ENCODE peak calls at places on chromosomes 11 and 22, in eight cellular contexts. M is A549, Z is stomach, D is IMR-90, A is esophagus squamous epithelium, H is Peyer's patch, L is HCT116, X is body of pancreas. Q is an unnamed sample. For H3K4me1, the result is how much of the 10 kb centered on the place peaks cover.

GRCh38 chr22:48099251-48099650 is 1336.8 kb downstream of the TBC1D22A start:
- DNase-seq in M (no peak), Z (peak), D (no peak), A (no peak), H (peak), L (no peak), X (no peak), Q (no peak)

GRCh38 chr11:111589114-111589513 is 13.1 kb upstream of the SIK2 start:
- DNase-seq in M (no peak), Z (no peak), D (no peak), A (no peak), H (no peak), L (no peak), X (no peak), Q (no peak)

GRCh38 chr22:37549704-37550059 is 10.6 kb upstream of the CDC42EP1 start:
- DNase-seq in M (no peak), Z (peak), D (peak), A (no peak), H (no peak), L (no peak), X (peak), Q (peak)

GRCh38 chr11:87198266-87198881 is 160.6 kb downstream of the TMEM135 start:
- DNase-seq in M (no peak), Z (no peak), D (peak), A (no peak), H (no peak), L (no peak), X (no peak), Q (no peak)

GRCh38 chr11:31808721-31809542 is 2.2 kb downstream of the PAX6 start:
- DNase-seq in M (no peak), Z (no peak), D (no peak), A (no peak), H (no peak), L (no peak), X (no peak), Q (no peak)

GRCh38 chr22:28268176-28268575 is 349.1 kb upstream of the PITPNB start:
- DNase-seq in M (no peak), Z (no peak), D (no peak), A (no peak), H (no peak), L (no peak), X (no peak), Q (no peak)

GRCh38 chr11:27468209-27468608 is 4.4 kb downstream of the LGR4 start:
- DNase-seq in M (peak), Z (no peak), D (peak), A (no peak), H (no peak), L (no peak), X (peak), Q (no peak)

GRCh38 chr22:40179535-40179934 is 1.8 kb downstream of the TNRC6B start:
- DNase-seq in M (no peak), Z (no peak), D (no peak), A (no peak), H (no peak), L (no peak), X (no peak), Q (no peak)

GRCh38 chr22:22196018-22196533 is 48.5 kb upstream of the VPREB1 start:
- DNase-seq in M (no peak), Z (no peak), D (no peak), A (no peak), H (peak), L (no peak), X (no peak), Q (no peak)

GRCh38 chr11:103671143-103671651 is 365.2 kb upstream of the DDI1 start:
- DNase-seq in M (no peak), Z (no peak), D (no peak), A (no peak), H (no peak), L (no peak), X (no peak), Q (no peak)

DNA sequence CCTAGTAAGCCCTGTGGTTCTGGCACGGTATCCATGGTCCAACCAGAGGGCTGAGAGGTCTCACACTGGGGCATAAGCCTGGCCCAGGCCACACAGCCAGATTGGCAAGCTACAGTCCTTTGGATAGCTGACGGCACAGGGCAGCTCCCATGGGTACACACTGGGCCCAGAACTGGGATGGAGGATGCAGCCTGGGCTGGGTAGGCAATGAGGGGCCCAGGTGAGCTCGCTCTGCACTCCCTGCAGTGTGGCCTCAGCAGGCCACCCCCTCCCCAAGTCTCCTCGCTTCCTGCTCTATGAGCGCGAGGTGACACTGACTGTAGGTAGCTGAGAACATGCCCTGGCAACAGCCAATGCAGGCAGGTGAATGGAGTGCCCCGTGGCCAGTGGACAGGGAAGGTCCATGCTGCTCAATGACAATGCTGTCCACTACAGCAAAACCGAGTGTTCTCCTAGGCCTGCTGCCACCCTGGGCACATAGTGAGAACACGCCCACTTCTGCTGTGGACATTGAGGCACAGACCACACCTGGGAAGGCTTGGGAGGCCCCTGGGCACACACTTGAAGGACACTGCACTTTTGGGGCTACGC is 3.8 kb downstream of the ARVCF start:
- DNase-seq in M (no peak), Z (no peak), D (no peak), A (no peak), H (no peak), L (no peak), X (no peak), Q (no peak)
- H3K27ac ChIP-seq in M (no peak), Z (no peak), D (no peak), A (no peak), H (no peak), L (peak), X (no peak), Q (no peak)

GRCh38 chr22:41946360-41947180 is at the start of gene CENPM:
- DNase-seq in M (peak), Z (peak), D (peak), A (peak), H (peak), L (peak), X (peak), Q (peak)
- TF ChIP-seq POLR2A in M (peak), Z (no peak), D (no peak), A (no peak), H (no peak), L (peak), X (no peak), Q (no peak)

DNA sequence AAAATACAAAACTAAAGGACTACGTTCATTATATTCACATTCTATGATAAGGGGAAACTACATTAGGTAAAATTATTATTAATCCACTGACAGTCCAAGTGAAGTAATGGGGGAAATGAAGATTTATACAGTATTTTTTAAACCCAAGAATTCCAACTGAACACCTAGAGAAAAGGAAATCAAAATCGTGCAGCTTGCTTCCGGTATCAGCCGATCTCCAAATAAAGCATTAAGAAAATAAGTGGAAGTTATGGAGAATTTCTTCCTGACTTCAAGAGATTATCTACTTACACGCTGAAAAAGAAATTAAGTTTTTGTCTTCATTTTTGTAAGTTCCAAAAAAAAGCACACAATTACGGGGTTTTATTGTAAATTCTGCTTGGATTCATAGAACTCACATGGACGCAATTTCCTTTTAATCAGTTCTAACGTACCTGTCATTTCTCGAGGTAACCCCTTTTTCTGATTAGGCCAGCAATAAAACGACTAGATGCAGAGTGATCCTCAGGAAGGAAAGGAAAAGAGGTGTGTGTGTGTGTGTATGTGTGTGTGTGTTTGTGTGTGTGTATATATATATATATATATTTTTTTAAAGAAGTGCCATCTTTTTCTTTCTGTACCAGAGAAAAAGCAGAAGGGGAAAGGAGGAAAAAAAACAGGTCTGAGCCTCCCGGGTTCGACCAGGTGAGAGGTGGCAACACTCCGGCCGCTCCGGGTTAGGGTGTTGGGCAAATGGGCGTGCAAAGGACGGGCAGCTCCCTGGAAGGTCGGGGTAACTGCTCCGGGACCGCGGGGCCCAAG is 1.1 kb downstream of the ZBTB44 start:
- DNase-seq in M (no peak), Z (no peak), D (peak), A (no peak), H (no peak), L (no peak), X (no peak), Q (no peak)
- H3K4me1 ChIP-seq in M (under half), Z (half or more), D (under half), A (under half), H (under half), L (under half), X (half or more), Q (under half)

GRCh38 chr11:121406291-121406690 is 45.8 kb upstream of the SORL1 start:
- DNase-seq in M (no peak), Z (no peak), D (no peak), A (no peak), H (no peak), L (no peak), X (no peak), Q (no peak)
- H3K27ac ChIP-seq in M (no peak), Z (no peak), D (no peak), A (no peak), H (no peak), L (no peak), X (no peak), Q (no peak)

DNA sequence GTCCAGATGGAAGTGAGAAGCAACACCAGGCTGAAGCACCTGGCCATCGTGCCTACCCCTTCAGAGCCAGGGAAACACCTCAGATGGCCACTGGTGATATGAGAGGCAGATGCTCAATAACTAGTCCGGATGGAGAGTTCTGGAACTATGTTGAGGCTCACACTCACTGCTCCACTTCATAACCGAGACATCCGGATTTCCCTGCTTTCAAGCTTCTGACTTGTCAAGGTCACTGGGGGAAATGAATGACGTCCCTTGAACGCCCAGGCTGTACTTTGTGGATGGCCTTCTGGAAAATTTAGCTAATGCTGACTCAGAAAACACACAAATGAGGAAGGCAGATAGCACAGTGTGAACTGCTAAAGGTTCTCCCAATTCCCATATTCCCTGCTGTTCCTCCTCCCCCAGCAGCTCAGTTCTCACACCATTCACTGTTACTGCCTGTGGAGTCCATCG is at the start of gene LYVE1:
- DNase-seq in M (no peak), Z (no peak), D (no peak), A (no peak), H (no peak), L (no peak), X (peak), Q (peak)
- TF ChIP-seq POLR2A in M (no peak), Z (no peak), D (no peak), A (no peak), H (peak), L (no peak), X (no peak), Q (no peak)

DNA sequence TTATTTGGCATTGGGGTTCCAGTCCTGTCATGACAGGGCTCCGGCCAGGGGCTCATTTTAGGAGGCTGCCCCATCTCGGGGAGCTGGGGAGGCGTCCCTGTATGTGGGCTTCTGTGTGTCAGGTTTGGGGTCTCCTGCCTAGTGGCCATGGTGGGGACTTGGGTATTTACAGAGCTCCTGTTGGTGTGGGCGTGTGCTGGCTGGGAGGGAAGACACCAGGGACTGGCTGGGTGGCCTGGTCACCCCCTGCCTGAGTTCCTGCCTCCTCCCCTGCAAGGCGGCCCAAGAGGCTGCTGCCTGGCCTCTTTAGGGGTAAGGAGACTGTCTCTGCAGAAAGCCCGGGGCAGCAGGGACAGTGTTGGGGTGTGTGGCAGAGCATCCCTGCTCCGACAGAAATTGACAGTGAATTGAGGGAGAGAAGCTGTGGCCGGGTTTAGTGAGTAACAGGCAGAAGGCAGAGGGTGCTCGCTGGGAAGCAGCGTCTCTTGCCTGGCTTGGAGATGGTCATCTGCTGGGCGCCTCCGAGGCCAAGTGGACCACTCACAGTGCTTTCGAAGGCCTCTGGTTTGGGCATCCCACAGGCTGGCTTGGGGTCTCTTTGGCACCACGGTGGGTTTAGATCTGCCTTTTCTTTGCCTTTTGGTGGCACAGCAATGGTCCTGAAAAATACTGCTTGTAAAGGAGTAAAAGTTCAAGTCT is 40.3 kb upstream of the GRAMD4 start:
- DNase-seq in M (no peak), Z (no peak), D (no peak), A (no peak), H (peak), L (no peak), X (no peak), Q (no peak)
- H3K4me1 ChIP-seq in M (under half), Z (half or more), D (under half), A (half or more), H (under half), L (under half), X (half or more), Q (under half)

GRCh38 chr11:23494981-23495380 is 634.7 kb upstream of the CCDC179 start:
- DNase-seq in M (no peak), Z (no peak), D (no peak), A (no peak), H (no peak), L (no peak), X (no peak), Q (no peak)

DNA sequence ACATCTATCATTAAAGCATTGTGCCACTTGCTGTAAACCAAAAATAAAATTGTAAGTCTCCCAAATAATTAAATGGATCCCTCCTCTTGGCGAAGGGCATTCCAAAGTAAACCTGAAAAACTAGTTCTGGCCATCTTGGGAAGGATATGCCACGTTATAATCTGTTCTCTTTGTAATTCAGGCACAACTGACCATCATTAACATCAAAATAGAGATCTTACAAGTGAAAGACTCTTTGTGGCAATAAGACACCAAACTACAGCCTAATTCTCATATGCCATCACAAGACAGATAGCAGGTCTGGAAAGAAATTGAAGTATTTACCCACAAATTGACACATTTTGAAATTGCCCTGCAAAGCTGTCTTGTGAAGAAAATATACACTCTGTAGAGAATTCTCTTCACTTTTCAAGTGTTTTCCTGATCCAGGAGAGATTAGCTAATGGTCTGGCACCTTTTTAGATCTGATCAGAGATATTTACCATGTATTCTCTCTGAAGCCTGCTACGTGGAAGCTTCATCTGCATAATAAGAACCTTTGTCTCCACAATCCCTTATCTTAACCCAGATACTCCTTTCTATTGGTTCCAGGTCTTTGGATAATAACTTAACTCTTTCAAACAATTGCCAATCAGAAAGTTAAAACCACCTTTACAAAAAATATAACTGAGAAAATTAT is 630.4 kb upstream of the CCDC179 start:
- DNase-seq in M (no peak), Z (no peak), D (no peak), A (no peak), H (no peak), L (no peak), X (no peak), Q (no peak)
- H3K27ac ChIP-seq in M (no peak), Z (no peak), D (no peak), A (no peak), H (no peak), L (no peak), X (no peak), Q (no peak)

DNA sequence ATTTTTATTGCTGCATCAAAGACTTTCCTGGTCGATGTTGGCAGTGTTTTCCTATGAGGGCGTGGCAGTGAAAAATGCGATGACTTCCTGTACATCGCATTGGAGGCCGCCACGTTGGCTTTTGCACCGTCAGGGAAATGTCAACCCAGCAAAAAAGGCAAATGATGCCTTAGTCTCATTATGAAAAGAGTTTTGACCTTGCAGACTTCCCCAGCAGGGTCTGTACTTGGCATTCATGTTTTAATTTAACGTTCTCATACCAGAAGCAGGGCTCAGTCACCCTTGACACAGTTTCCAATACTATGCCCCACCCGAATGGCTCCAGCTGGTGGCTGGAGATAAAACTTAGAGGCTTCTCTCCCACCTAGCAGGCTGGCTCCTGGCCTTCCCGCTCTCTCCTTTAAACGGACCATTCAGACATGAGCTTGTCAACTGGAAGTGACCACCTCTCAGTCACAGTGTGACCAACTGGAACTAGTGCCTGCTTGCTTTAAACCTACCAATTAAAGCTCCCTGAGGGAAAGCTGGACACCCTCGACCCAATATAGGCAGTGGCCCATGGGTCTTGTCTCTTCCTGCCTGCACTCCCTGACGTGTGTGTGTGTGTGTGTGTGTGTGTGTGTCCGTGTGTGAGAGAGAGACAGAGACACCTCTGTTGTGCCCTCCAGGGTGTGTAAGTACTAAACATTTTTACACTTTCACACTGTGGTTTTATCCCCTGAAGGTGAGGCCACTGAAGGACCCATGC is 8.7 kb upstream of the GDPD5 start:
- DNase-seq in M (peak), Z (peak), D (no peak), A (no peak), H (peak), L (peak), X (no peak), Q (no peak)
- TF ChIP-seq POLR2A in M (no peak), Z (no peak), D (no peak), A (no peak), H (no peak), L (no peak), X (no peak), Q (no peak)

DNA sequence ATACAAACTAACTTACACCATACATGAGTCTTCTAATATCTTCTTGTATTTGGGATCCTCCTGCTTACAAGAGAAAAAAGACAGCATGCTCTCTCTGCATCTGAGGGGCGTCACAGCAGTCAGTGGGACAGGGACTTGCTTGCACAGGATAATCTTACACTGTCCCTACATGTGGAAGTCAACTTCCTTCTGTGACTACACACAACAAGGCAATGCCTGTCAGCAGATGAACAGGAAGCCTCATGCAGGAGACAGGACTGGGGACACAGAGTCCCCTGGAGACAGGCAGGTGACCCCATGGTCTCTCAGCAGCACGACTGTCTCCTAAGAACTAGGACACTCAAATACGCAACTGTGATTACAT is 54.8 kb downstream of the PACSIN2 start:
- DNase-seq in M (no peak), Z (no peak), D (peak), A (no peak), H (peak), L (no peak), X (peak), Q (no peak)
- H3K4me1 ChIP-seq in M (half or more), Z (half or more), D (under half), A (under half), H (under half), L (half or more), X (half or more), Q (under half)

Q was measured in testis.